ENCODE peak calls at places on chromosomes 13 and 19, in eight cellular contexts. T is KBM-7; B is breast epithelium; K is activated CD8-positive, alpha-beta memory T cell treated with anti-CD3 and anti-CD28 coated beads for 24 hours; S is activated CD4-positive, CD25-positive, alpha-beta regulatory T cell; J is activated CD4-positive, alpha-beta T cell treated with anti-CD3 and anti-CD28 coated beads, Interleukin-2, amount 50 U/mL, for 24 hours; G is NCI-H748 treated with DMSO at 0.1 percent for 48 hours; M is ELR. P is an unnamed sample.

GRCh38 chr19:46952874-46953273 is 66.8 kb upstream of the NPAS1 start:
- DNase-seq in K (no peak), T (no peak), G (no peak), B (no peak), S (no peak), J (no peak), M (no peak), P (no peak)

GRCh38 chr19:19539738-19540703 is 2.0 kb downstream of the CILP2 start:
- DNase-seq in J (peak; percentile 46), S (peak; percentile 21), M (peak; percentile 58), T (no peak), G (no peak), B (no peak), K (peak; percentile 85), P (peak; percentile 5)

GRCh38 chr19:49333426-49334288 is 1.5 kb upstream of the CD37 start:
- DNase-seq in K (peak; percentile 84), J (peak; percentile 58), M (no peak), G (no peak), B (peak; percentile 15), S (no peak), T (peak; percentile 43), P (no peak)

GRCh38 chr19:7349961-7350711 is 1.4 kb downstream of the ARHGEF18 start:
- DNase-seq in M (no peak), T (peak; percentile 63), G (no peak), J (no peak), S (no peak), K (peak; percentile 79), B (no peak), P (no peak)

GRCh38 chr19:35216026-35216832 is 12.3 kb downstream of the FAM187B start:
- DNase-seq in K (no peak), G (no peak), J (no peak), S (no peak), T (no peak), B (no peak), M (peak; percentile 40), P (peak; percentile 31)

GRCh38 chr19:38838208-38838985 is 6.8 kb upstream of the ECH1 start:
- DNase-seq in J (peak; percentile 71), T (no peak), M (peak; percentile 54), S (no peak), B (peak; percentile 70), K (peak; percentile 74), G (no peak), P (peak; percentile 90)

GRCh38 chr13:112895521-112896465 is 73.2 kb upstream of the MCF2L start:
- DNase-seq in G (peak; percentile 99), B (no peak), S (no peak), J (no peak), M (no peak), T (no peak), K (no peak), P (no peak)

GRCh38 chr19:13044160-13044853 is 49.0 kb downstream of the NFIX start:
- DNase-seq in G (no peak), B (no peak), K (peak; percentile 75), S (no peak), M (peak; percentile 77), T (no peak), J (no peak), P (no peak)

GRCh38 chr13:112885782-112886268 is 83.2 kb upstream of the MCF2L start:
- DNase-seq in B (peak; percentile 68), M (peak; percentile 85), J (no peak), S (no peak), K (no peak), G (peak; percentile 74), T (no peak), P (peak; percentile 58)

GRCh38 chr19:16326401-16327130 is 1.9 kb downstream of the KLF2 start:
- DNase-seq in T (no peak), B (no peak), K (peak; percentile 75), S (no peak), M (no peak), G (no peak), J (no peak), P (no peak)

GRCh38 chr19:10863107-10863700 is 8.1 kb upstream of the CARM1 start:
- DNase-seq in B (peak; percentile 58), G (no peak), K (no peak), J (no peak), M (peak; percentile 72), T (no peak), S (no peak), P (no peak)